ENCODE peak calls at places on chromosomes 5 and 9, in four cellular contexts. S is psoas muscle, Z is heart right ventricle, T is astrocyte. I is an unnamed sample.
A peak's percentile ranks its signal among the peaks of the same experiment; 100 is the strongest.

GRCh38 chr5:78060421-78060820 is 234.1 kb downstream of the AP3B1 start:
- DNase-seq in Z (no peak), T (peak; percentile 41), S (no peak), I (no peak)

GRCh38 chr5:53246042-53246836 is 136.7 kb upstream of the MOCS2 start:
- DNase-seq in Z (no peak), S (no peak), T (peak; percentile 96), I (no peak)

GRCh38 chr9:137785704-137786161 is 91.8 kb upstream of the CACNA1B start:
- DNase-seq in T (no peak), S (no peak), Z (no peak), I (peak; percentile 49)

GRCh38 chr9:37412431-37413151 is 9.9 kb upstream of the GRHPR start:
- DNase-seq in S (peak; percentile 68), Z (no peak), T (peak; percentile 35), I (no peak)

GRCh38 chr5:44932922-44933585 is 124.3 kb downstream of the MRPS30 start:
- DNase-seq in S (no peak), Z (no peak), T (no peak), I (no peak)

GRCh38 chr9:125361837-125362531 is 100.4 kb downstream of the GAPVD1 start:
- DNase-seq in Z (no peak), T (no peak), S (no peak), I (no peak)

GRCh38 chr9:68625559-68625958 is 79.5 kb upstream of the PIP5K1B start:
- DNase-seq in S (no peak), Z (no peak), T (no peak), I (no peak)

GRCh38 chr5:135887447-135887864 is 8.2 kb downstream of the IL9 start:
- DNase-seq in Z (peak; percentile 27), T (peak; percentile 29), S (peak; percentile 35), I (no peak)

GRCh38 chr9:93567271-93567959 is 9.0 kb upstream of the PHF2 start:
- DNase-seq in S (no peak), T (no peak), Z (no peak), I (no peak)

GRCh38 chr9:31084331-31084730 is 1300.1 kb upstream of the ACO1 start:
- DNase-seq in S (no peak), Z (no peak), T (no peak), I (no peak)

GRCh38 chr9:122192914-122193525 is 33.3 kb downstream of the MORN5 start:
- DNase-seq in S (no peak), T (no peak), Z (no peak), I (no peak)

DNA sequence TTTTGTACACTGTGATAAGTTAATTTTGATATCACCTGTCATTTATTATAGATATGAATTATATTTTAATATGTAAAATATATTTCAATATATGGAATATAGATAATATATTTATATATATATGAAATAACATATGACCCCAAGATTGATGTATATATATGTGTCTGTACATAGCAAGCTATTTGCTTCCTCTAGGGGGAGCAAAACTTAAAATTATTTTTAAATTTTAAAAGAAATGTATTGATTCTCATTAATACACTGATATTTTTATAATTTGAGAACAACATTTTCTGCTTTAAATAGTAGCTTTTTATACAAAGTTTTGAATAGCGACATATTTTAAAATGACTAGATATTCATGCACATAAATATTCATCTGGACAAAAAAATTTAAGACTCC is 272.0 kb downstream of the DMRTA1 start:
- DNase-seq in Z (no peak), S (no peak), T (no peak), I (no peak)
- TF ChIP-seq CTCF in Z (no peak), S (no peak), T (no peak), I (peak; percentile 70)

DNA sequence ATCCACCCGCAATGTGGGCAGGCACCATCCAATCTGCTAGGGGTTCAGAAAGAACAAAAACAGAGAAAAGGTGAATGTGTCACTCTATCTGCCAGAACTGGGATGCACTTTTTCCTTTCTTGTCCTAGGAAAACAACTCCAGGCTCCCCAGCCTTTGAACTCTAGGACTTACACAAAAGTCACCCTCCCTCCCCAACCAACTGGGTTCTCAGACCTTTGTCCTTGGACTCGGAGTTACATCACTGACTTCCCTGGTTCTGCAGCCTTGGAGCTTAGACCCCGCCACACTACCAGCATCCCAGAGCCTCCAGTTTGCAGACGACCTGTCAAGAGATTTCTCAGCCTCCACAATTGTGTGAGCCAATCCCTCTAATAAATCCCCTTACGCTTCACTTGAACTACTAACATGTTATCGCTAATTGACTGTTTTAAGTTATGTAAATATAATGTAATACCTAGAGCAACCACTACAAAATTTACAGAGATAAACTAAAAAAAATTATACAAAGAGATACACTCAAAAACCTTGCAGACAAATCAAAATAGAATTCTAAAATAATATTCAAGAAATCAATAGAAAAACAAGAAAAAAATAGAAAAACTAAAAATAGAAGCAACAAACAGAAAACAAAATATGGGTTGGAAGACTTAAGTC is 5.3 kb upstream of the UBLCP1 start:
- DNase-seq in S (no peak), Z (no peak), T (no peak), I (no peak)
- TF ChIP-seq CTCF in S (peak; percentile 5), Z (no peak), T (no peak), I (peak; percentile 48)

GRCh38 chr5:178859625-178860521 is at the start of gene ZNF354B:
- DNase-seq in T (peak; percentile 92), Z (peak; percentile 88), S (peak; percentile 90), I (peak; percentile 96)
- TF ChIP-seq CTCF in T (no peak), Z (peak; percentile 26), S (peak; percentile 11), I (peak; percentile 49)

GRCh38 chr9:133347985-133348762 is at the start of the genes MED22 and RPL7A:
- DNase-seq in T (peak; percentile 90), S (peak; percentile 91), Z (peak; percentile 91), I (no peak)
- TF ChIP-seq CTCF in T (no peak), S (no peak), Z (no peak), I (peak; percentile 51)

GRCh38 chr5:142749321-142749720 is 20.9 kb upstream of the ARHGAP26 start:
- DNase-seq in T (peak; percentile 73), Z (no peak), S (no peak), I (no peak)

GRCh38 chr5:142747034-142747433 is 23.1 kb upstream of the ARHGAP26 start:
- DNase-seq in Z (no peak), S (no peak), T (no peak), I (no peak)

GRCh38 chr5:142748132-142748531 is 22.0 kb upstream of the ARHGAP26 start:
- DNase-seq in T (no peak), Z (no peak), S (no peak), I (no peak)

GRCh38 chr5:142746532-142746931 is 23.6 kb upstream of the ARHGAP26 start:
- DNase-seq in Z (no peak), S (no peak), T (no peak), I (no peak)

DNA sequence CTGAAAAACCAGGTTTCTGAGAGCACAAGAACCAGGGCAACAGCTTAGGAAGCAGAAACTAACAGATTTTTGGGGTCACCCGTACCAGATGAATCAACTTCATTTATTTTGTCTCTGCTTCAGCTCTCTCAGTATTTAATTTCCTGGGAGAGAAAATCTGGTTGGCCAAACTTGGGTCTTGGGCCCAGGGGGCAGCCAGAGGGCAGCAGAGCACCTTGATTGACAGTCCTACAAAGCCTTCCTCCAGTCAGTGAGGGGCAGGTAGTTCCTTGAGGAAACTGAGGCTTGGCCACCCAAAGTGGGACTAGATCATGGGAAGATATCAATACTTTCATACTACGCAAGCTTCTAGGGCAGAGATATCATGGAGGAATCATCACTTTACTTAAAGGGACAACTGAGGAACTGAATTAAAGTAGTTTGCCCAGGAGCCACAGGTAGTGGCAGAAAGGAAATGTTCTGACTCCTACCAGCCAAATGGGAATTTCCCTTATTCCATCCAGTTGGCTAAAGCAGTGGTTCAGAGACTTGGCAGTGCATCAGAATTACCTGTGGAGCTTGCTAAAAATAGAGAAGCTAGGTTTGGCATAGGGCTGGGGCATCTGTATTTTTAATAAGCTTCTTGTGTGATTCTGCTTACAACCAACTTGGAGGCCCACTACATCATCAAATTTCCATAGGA is 21.5 kb upstream of the ARHGAP26 start:
- DNase-seq in S (no peak), T (no peak), Z (peak; percentile 25), I (no peak)
- TF ChIP-seq CTCF in S (peak; percentile 76), T (no peak), Z (peak; percentile 54), I (peak; percentile 51)

DNA sequence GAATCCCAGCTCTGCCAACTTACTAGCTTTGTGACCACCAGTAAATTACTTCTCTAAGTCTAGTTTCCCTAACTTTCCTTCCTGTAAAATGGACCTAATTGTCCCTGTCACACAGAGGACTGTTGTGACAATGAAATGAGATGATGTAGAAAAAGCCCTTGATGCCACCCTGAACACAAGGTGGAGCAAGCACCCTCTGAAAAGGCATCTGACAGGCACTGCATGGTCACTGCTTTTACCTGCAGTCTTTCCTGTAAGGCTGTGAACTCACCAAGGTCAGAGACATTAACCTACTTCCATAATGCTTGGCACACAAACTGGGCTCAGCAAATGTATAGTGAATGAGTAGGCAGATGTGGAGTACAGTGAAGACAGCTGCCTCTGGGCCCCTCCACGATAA is 6.1 kb downstream of the SLC31A2 start:
- DNase-seq in Z (no peak), S (no peak), T (no peak), I (no peak)
- TF ChIP-seq CTCF in Z (no peak), S (no peak), T (no peak), I (no peak)

DNA sequence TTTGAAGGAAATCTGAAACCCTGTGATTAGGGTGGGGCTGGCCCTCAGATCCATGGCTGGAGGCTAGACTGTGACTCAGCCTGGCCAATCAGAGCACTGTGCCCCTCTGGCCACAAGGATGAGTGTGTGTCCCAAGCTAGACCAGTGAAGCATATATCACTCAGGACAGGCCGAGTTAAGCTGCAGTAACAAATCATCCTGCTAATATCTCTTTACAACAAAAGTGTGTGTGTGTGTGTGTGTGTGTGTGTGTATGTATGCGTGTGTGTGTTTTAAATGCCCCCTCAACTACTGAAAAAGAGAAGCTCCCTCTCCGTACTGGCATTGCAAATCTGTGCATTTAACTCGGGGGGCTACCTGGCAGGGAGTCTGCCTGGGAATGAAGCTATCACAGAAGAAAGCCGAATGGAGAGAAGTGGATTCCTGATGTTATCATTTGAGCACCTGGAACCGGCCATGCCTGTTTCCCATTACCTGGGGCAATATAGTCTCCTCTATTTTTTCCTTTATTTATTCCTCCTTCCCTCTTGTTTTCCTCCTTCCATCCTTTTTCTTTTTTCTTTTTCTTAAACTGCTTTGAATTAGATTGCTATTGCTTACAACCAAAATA is 25.6 kb downstream of the STC2 start:
- DNase-seq in Z (no peak), T (peak; percentile 82), S (no peak), I (no peak)
- TF ChIP-seq CTCF in Z (no peak), T (no peak), S (no peak), I (no peak)